ENCODE peak calls at places on chromosomes 7 and 10, in five cellular contexts. Z is adrenal gland, O is A549, P is cardiac muscle cell, U is colonic mucosa. Q is an unnamed sample.

GRCh38 chr7:94056796-94057207 is 52.6 kb upstream of the BET1 start:
- DNase-seq in P (no peak), U (no peak), O (peak; percentile 42), Z (no peak), Q (no peak)

GRCh38 chr10:18071591-18071990 is 68.6 kb upstream of the CACNB2 start:
- DNase-seq in P (no peak), Z (no peak), U (no peak), O (no peak), Q (no peak)

GRCh38 chr7:117186631-117187030 is 136.2 kb downstream of the WNT2 start:
- DNase-seq in P (no peak), U (no peak), O (no peak), Z (no peak), Q (no peak)

GRCh38 chr7:134752006-134752760 is 27.3 kb upstream of the CALD1 start:
- DNase-seq in U (no peak), P (no peak), O (no peak), Z (no peak), Q (no peak)

GRCh38 chr10:60444494-60445064 is 54.9 kb upstream of the ANK3 start:
- DNase-seq in O (peak; percentile 43), U (no peak), P (peak; percentile 39), Z (no peak), Q (no peak)

GRCh38 chr7:155948845-155949244 is 136.6 kb upstream of the SHH start:
- DNase-seq in Z (no peak), U (no peak), O (no peak), P (no peak), Q (no peak)

GRCh38 chr7:151271699-151272355 is 23.3 kb upstream of the SMARCD3 start:
- DNase-seq in P (no peak), O (peak; percentile 33), U (peak; percentile 48), Z (peak; percentile 78), Q (no peak)

GRCh38 chr10:1507436-1507835 is 229.9 kb downstream of the ADARB2 start:
- DNase-seq in Z (no peak), P (no peak), O (no peak), U (no peak), Q (no peak)

GRCh38 chr7:12683678-12684077 is 3.8 kb upstream of the ARL4A start:
- DNase-seq in U (no peak), O (peak; percentile 39), Z (no peak), P (no peak), Q (no peak)

GRCh38 chr7:130995252-130996081 is 261.5 kb upstream of the KLF14 start:
- DNase-seq in U (peak; percentile 71), Z (no peak), O (no peak), P (no peak), Q (no peak)

GRCh38 chr7:135782377-135782776 is 33.8 kb upstream of the FAM180A start:
- DNase-seq in U (no peak), O (no peak), Z (no peak), P (no peak), Q (no peak)

DNA sequence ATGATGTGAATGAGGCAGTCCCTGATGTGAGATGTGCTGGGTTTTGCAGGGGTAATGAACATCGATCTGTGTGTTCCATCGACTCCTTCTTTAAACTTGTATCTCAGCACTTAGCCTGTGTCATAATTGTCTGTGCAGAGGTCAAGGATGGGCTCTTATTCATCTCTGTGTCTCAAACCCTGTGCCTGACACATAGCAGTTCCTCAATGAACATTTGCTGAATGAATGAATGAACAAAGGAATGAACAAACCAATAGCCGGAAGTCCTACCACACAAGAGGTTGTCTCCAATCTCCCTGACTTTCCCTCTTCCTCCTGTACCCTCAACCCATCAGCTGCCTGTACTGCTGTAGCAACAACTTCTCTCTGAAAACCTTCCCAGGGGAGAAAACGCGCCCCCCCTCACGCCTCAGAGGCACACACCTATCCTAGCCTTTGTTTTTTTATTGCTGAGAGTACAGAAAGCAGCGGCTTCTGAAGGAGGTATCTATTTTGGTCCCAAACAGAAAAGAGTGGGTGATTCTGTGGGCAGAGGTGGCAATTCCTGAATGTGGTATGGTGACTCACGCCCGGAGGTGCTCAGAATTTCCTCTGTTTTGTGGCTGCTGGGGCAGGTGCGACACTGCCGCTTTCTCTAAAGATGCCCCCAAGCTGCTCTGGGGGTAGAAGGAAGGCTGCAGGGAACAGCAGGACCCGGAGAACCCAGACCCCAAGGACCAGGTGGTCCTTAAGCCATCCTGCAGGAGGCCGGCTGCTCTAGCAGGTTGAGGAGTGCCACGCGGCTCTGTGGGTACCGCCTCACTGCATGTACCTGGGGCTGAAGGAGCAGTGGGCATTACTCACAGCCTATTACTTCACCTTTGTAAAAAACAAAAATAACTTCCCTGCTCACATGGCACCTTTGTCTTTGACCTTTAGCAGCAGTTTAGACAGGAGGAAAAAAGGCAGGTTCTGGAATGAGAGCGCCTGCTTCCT is 9.6 kb downstream of the IL2RA start:
- DNase-seq in P (no peak), Z (no peak), U (peak; percentile 20), O (no peak), Q (peak; percentile 71)
- H3K4me1 ChIP-seq in P (no peaks in the 10 kb centered on the region), Z (peaks cover 18% of the 10 kb centered on the region), U (no peaks in the 10 kb centered on the region), O (peaks cover 5% of the 10 kb centered on the region), Q (peaks cover 95% of the 10 kb centered on the region)

GRCh38 chr7:1888425-1888824 is 218.3 kb downstream of the ELFN1 start:
- DNase-seq in Z (no peak), U (no peak), O (no peak), P (no peak), Q (no peak)
- H3K27ac ChIP-seq in Z (no peak overlapping the region), U (no peak overlapping the region), O (no peak overlapping the region), P (no peak overlapping the region), Q (no peak overlapping the region)

GRCh38 chr10:8636371-8636770 is 581.9 kb downstream of the GATA3 start:
- DNase-seq in P (no peak), Z (no peak), O (no peak), U (no peak), Q (no peak)
- H3K4me1 ChIP-seq in P (no peaks in the 10 kb centered on the region), Z (no peaks in the 10 kb centered on the region), O (no peaks in the 10 kb centered on the region), U (no peaks in the 10 kb centered on the region), Q (no peaks in the 10 kb centered on the region)

GRCh38 chr7:100825760-100826545 is 1.4 kb downstream of the EPHB4 start:
- DNase-seq in U (peak; percentile 45), Z (no peak), O (peak; percentile 56), P (peak; percentile 53), Q (no peak)
- H3K27ac ChIP-seq in U (peak overlapping the region; percentile 53), Z (peak overlapping the region; percentile 52), O (peak overlapping the region; percentile 99), P (no peak overlapping the region), Q (no peak overlapping the region)

DNA sequence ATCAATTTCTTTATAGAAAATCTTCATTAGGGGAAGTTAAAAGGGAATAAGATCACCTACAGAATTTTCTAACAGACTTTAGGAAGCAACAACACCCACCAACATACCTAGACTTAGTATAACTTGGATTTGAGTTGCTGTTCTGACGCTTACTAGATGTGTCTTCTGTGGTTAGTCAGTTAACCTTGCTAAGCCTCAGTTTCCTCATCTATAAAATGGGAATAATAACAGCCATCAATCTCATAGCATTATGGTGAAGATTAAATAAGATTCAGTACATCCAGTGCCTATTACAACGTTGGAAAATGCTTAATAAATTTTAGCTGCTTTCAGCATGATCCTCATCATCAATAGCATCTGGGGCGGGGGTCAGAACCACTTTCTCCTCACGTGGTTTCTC is 106.2 kb downstream of the SORBS1 start:
- DNase-seq in U (no peak), P (no peak), Z (no peak), O (no peak), Q (no peak)
- H3K4me1 ChIP-seq in U (no peaks in the 10 kb centered on the region), P (peaks cover 24% of the 10 kb centered on the region), Z (peaks cover 5% of the 10 kb centered on the region), O (no peaks in the 10 kb centered on the region), Q (no peaks in the 10 kb centered on the region)

DNA sequence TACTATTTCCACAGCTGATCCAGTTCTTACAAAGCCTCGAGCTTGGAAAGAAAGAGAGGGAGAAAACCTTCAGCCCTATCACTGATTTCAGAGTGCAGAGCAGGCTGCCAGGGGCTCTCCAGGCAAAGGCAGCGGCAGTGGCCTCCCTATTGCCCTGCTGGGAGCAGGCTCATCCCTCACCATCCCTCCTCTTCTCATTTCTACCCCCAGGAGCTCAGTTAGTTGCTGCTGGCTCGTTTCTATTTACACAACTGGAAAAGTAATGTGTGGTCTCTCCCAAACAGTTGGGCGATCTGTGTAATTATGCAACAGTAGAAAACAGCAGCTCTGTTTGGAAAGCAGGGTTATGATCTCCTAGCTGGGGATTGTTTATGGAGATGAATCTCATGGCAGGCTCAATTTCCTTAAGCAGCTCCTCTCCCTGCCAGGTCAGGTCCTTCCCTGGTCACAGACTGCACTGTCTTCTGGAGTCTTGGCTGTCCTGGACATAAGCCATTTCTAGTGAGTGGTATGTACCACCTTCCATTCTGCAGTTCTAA is 28.7 kb upstream of the TNS3 start:
- DNase-seq in Z (no peak), O (peak; percentile 94), U (no peak), P (no peak), Q (no peak)
- H3K27ac ChIP-seq in Z (no peak overlapping the region), O (peak overlapping the region; percentile 99), U (peak overlapping the region; percentile 69), P (no peak overlapping the region), Q (no peak overlapping the region)

Q was measured in CD4-positive, CD25-positive, alpha-beta regulatory T cell.